ENCODE peak calls at places on chromosomes 12 and 14, in six cellular contexts. One of them, this sample, is unnamed.

GRCh38 chr14:51929156-51929555 is 60.2 kb upstream of the RTRAF start:
- ATAC-seq in upper lobe of left lung: no peak
- ATAC-seq in GM12878: no peak
- ATAC-seq in A549: no peak
- ATAC-seq in HepG2: no peak
- ATAC-seq in K562: no peak
- ATAC-seq in this sample: no peak

GRCh38 chr14:61132894-61133293 is 148.2 kb downstream of the TMEM30B start:
- ATAC-seq in upper lobe of left lung: no peak
- ATAC-seq in GM12878: no peak
- ATAC-seq in A549: no peak
- ATAC-seq in HepG2: no peak
- ATAC-seq in K562: no peak
- ATAC-seq in this sample: no peak

GRCh38 chr12:44101470-44101869 is 265.6 kb downstream of the TMEM117 start:
- ATAC-seq in upper lobe of left lung: no peak
- ATAC-seq in GM12878: no peak
- ATAC-seq in A549: no peak
- ATAC-seq in HepG2: no peak
- ATAC-seq in K562: no peak
- ATAC-seq in this sample: no peak

GRCh38 chr14:71985538-71986234 is 53.5 kb downstream of the RGS6 start:
- ATAC-seq in upper lobe of left lung: no peak
- ATAC-seq in GM12878: peak; percentile 29
- ATAC-seq in A549: no peak
- ATAC-seq in HepG2: no peak
- ATAC-seq in K562: no peak
- ATAC-seq in this sample: no peak

GRCh38 chr14:25121342-25122129 is 71.6 kb upstream of the STXBP6 start:
- ATAC-seq in upper lobe of left lung: peak; percentile 85
- ATAC-seq in GM12878: peak; percentile 9
- ATAC-seq in A549: peak; percentile 75
- ATAC-seq in HepG2: peak; percentile 40
- ATAC-seq in K562: no peak
- ATAC-seq in this sample: peak; percentile 68

GRCh38 chr12:53938276-53939140 is at the start of gene HOXC13:
- ATAC-seq in upper lobe of left lung: peak; percentile 6
- ATAC-seq in GM12878: peak; percentile 31
- ATAC-seq in A549: peak; percentile 93
- ATAC-seq in HepG2: peak; percentile 23
- ATAC-seq in K562: peak; percentile 99
- ATAC-seq in this sample: peak; percentile 10

GRCh38 chr14:50040905-50041465 is 75.4 kb downstream of the VCPKMT start:
- ATAC-seq in upper lobe of left lung: no peak
- ATAC-seq in GM12878: no peak
- ATAC-seq in A549: no peak
- ATAC-seq in HepG2: no peak
- ATAC-seq in K562: no peak
- ATAC-seq in this sample: no peak

GRCh38 chr12:2650261-2651060 is 144.3 kb upstream of the FKBP4 start:
- ATAC-seq in upper lobe of left lung: no peak
- ATAC-seq in GM12878: no peak
- ATAC-seq in A549: no peak
- ATAC-seq in HepG2: no peak
- ATAC-seq in K562: no peak
- ATAC-seq in this sample: no peak

GRCh38 chr14:90281261-90281660 is 24.9 kb downstream of the PSMC1 start:
- ATAC-seq in upper lobe of left lung: no peak
- ATAC-seq in GM12878: no peak
- ATAC-seq in A549: peak; percentile 11
- ATAC-seq in HepG2: no peak
- ATAC-seq in K562: no peak
- ATAC-seq in this sample: no peak

GRCh38 chr12:53031616-53032015 is 18.2 kb upstream of the TNS2 start:
- ATAC-seq in upper lobe of left lung: no peak
- ATAC-seq in GM12878: no peak
- ATAC-seq in A549: peak; percentile 66
- ATAC-seq in HepG2: peak; percentile 60
- ATAC-seq in K562: no peak
- ATAC-seq in this sample: no peak

GRCh38 chr12:70660620-70661219 is 23.5 kb upstream of the PTPRB start:
- ATAC-seq in upper lobe of left lung: peak; percentile 67
- ATAC-seq in GM12878: peak; percentile 42
- ATAC-seq in A549: no peak
- ATAC-seq in HepG2: no peak
- ATAC-seq in K562: peak; percentile 91
- ATAC-seq in this sample: peak; percentile 48

GRCh38 chr12:7498832-7499231 is 4.7 kb downstream of the CD163 start:
- ATAC-seq in upper lobe of left lung: peak; percentile 66
- ATAC-seq in GM12878: no peak
- ATAC-seq in A549: no peak
- ATAC-seq in HepG2: no peak
- ATAC-seq in K562: no peak
- ATAC-seq in this sample: peak; percentile 59

GRCh38 chr12:105595440-105595839 is 264.9 kb downstream of the C12orf75 start:
- ATAC-seq in upper lobe of left lung: no peak
- ATAC-seq in GM12878: no peak
- ATAC-seq in A549: no peak
- ATAC-seq in HepG2: no peak
- ATAC-seq in K562: no peak
- ATAC-seq in this sample: no peak

GRCh38 chr12:105596731-105597130 is 266.2 kb downstream of the C12orf75 start:
- ATAC-seq in upper lobe of left lung: no peak
- ATAC-seq in GM12878: no peak
- ATAC-seq in A549: no peak
- ATAC-seq in HepG2: no peak
- ATAC-seq in K562: no peak
- ATAC-seq in this sample: no peak

GRCh38 chr12:105601158-105601557 is 270.7 kb downstream of the C12orf75 start:
- ATAC-seq in upper lobe of left lung: no peak
- ATAC-seq in GM12878: no peak
- ATAC-seq in A549: no peak
- ATAC-seq in HepG2: no peak
- ATAC-seq in K562: no peak
- ATAC-seq in this sample: no peak

DNA sequence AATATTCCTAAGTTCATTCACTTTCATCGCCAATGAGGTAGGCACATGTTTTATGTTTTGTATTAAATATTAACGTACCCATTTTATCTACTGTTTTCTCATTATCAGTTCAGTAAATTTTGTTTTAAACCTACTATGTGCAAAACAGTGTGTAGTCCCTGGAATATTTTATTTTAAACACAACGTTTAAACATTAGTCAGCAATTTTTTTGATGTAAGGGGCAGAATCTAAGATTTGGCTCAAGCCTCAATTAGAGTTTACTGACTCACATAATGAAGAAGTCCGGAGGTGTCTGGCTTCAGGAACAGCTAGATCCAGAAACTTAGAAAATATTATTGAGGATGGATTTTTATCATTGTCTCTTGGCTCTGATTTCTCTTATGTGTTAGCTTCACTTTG is 267.5 kb downstream of the C12orf75 start:
- ATAC-seq in upper lobe of left lung: no peak
- ATAC-seq in GM12878: no peak
- ATAC-seq in A549: no peak
- ATAC-seq in HepG2: no peak
- ATAC-seq in K562: no peak
- ATAC-seq in this sample: no peak
- TF ChIP-seq EP300 in upper lobe of left lung: no peak
- TF ChIP-seq EP300 in GM12878: no peak
- TF ChIP-seq EP300 in A549: no peak
- TF ChIP-seq EP300 in HepG2: no peak
- TF ChIP-seq EP300 in K562: no peak
- TF ChIP-seq EP300 in this sample: no peak

DNA sequence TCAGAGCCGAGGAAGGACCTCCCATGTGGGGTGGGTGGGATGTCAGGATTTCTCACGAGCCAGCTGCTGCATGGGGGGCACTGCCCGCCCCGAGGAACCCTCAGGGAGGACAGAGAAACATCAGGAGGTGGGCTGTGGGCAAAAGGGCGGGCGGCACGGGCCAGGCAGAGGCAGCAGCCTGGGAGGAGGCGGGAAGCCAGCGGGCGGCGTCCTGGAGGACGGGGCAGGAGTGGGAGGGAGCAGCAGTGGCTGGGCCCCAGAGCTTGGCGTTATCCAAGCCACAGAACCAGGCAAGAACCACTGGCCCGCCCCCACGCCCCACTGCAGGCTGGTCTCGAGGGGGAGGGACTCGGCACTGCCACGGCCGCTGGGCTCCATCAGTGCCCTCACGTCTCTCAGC is 2.4 kb downstream of the C14orf180 start:
- ATAC-seq in upper lobe of left lung: no peak
- ATAC-seq in GM12878: no peak
- ATAC-seq in A549: no peak
- ATAC-seq in HepG2: no peak
- ATAC-seq in K562: peak; percentile 32
- ATAC-seq in this sample: no peak
- H3K27ac ChIP-seq in upper lobe of left lung: no peak overlapping the region
- H3K27ac ChIP-seq in GM12878: no peak overlapping the region
- H3K27ac ChIP-seq in A549: no peak overlapping the region
- H3K27ac ChIP-seq in HepG2: no peak overlapping the region
- H3K27ac ChIP-seq in K562: no peak overlapping the region
- H3K27ac ChIP-seq in this sample: no peak overlapping the region

GRCh38 chr14:99568567-99569560 is 35.1 kb downstream of the CCDC85C start:
- ATAC-seq in upper lobe of left lung: no peak
- ATAC-seq in GM12878: peak; percentile 61
- ATAC-seq in A549: no peak
- ATAC-seq in HepG2: no peak
- ATAC-seq in K562: peak; percentile 26
- ATAC-seq in this sample: no peak

GRCh38 chr14:99571303-99571986 is 32.6 kb downstream of the CCDC85C start:
- ATAC-seq in upper lobe of left lung: no peak
- ATAC-seq in GM12878: no peak
- ATAC-seq in A549: no peak
- ATAC-seq in HepG2: no peak
- ATAC-seq in K562: no peak
- ATAC-seq in this sample: no peak

GRCh38 chr14:99572173-99572999 is 31.6 kb downstream of the CCDC85C start:
- ATAC-seq in upper lobe of left lung: no peak
- ATAC-seq in GM12878: no peak
- ATAC-seq in A549: no peak
- ATAC-seq in HepG2: no peak
- ATAC-seq in K562: peak; percentile 84
- ATAC-seq in this sample: no peak

GRCh38 chr14:99570542-99571302 is 33.3 kb downstream of the CCDC85C start:
- ATAC-seq in upper lobe of left lung: no peak
- ATAC-seq in GM12878: no peak
- ATAC-seq in A549: no peak
- ATAC-seq in HepG2: no peak
- ATAC-seq in K562: no peak
- ATAC-seq in this sample: no peak

DNA sequence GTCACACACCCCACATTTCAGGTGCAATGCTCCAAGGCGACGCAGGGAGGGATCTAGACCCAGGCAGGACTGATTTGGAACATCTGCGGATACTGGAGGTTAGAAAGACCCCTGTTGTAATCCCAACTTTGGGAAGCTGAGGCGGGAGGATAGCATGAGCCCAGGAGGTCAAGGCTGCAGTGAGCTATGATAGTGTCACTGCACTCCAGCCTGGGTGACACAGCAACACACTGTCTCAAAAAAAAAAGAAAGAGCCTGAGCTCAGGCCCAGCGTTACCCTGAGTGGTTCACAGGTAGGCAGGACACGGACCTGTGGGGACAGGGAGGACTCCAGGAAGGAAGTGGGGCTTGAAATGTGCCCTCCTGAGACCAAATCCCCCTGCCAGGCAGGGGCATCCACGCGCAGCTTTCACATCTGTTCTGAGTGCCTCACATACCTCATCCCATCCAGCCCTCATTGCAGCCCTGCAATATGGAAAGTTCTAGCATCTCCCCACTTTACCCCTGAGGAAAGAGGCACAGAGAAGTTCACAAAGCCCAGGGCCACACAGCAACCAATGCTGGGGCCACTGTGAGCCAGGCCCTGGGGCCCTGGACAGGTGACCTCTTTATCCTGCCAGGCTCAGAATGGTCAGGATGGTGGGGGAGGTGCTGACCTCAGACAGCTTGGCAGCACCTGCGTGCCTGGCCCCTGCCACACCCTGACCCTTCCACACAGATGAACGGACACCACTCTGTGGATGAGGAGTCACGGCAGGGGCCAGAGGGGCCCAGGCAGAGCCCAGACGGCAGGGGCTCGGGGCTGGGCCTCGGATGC is 34.1 kb downstream of the CCDC85C start:
- ATAC-seq in upper lobe of left lung: no peak
- ATAC-seq in GM12878: no peak
- ATAC-seq in A549: no peak
- ATAC-seq in HepG2: no peak
- ATAC-seq in K562: no peak
- ATAC-seq in this sample: no peak
- TF ChIP-seq EP300 in upper lobe of left lung: no peak
- TF ChIP-seq EP300 in GM12878: no peak
- TF ChIP-seq EP300 in A549: no peak
- TF ChIP-seq EP300 in HepG2: no peak
- TF ChIP-seq EP300 in K562: no peak
- TF ChIP-seq EP300 in this sample: no peak

DNA sequence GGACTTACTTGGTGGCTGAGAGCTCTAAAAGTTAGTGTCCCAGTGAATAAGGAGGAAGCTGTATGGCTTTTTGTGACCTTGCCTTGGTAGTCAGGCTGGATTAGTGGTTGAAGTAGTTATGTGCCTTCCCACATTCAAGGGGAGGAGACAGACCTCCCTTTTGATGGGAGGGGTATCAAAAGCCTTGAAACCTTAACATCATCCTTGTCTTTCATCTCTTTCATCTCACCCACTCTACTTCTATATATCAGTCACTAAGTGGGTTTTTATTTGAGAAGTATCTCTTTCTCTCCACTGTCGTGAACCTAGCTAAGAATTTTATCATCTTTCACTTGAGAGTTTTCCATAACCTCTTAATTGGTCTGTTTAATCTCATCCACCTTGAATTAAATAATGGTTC is 15.7 kb downstream of the NUBPL start:
- ATAC-seq in upper lobe of left lung: no peak
- ATAC-seq in GM12878: no peak
- ATAC-seq in A549: no peak
- ATAC-seq in HepG2: no peak
- ATAC-seq in K562: no peak
- ATAC-seq in this sample: no peak
- H3K27ac ChIP-seq in upper lobe of left lung: no peak overlapping the region
- H3K27ac ChIP-seq in GM12878: no peak overlapping the region
- H3K27ac ChIP-seq in A549: no peak overlapping the region
- H3K27ac ChIP-seq in HepG2: no peak overlapping the region
- H3K27ac ChIP-seq in K562: no peak overlapping the region
- H3K27ac ChIP-seq in this sample: no peak overlapping the region